ENCODE peak calls at places on chromosomes 4 and X, in six cellular contexts. M, T, E, S, Q and J are unnamed samples.

GRCh38 chrX:101252634-101253033 is 33.0 kb downstream of the DRP2 start:
- DNase-seq in M (no peak), T (no peak), E (no peak), S (no peak), Q (no peak), J (no peak)

GRCh38 chrX:107146670-107147069 is 28.0 kb upstream of the RBM41 start:
- DNase-seq in M (no peak), T (no peak), E (no peak), S (no peak), Q (no peak), J (no peak)

GRCh38 chr4:110062166-110062565 is 136.2 kb downstream of the ELOVL6 start:
- DNase-seq in M (no peak), T (no peak), E (no peak), S (no peak), Q (no peak), J (no peak)

GRCh38 chrX:119996069-119996468 is 52.5 kb upstream of the NKAP start:
- DNase-seq in M (no peak), T (no peak), E (no peak), S (no peak), Q (no peak), J (no peak)

GRCh38 chr4:26737385-26737784 is 123.3 kb upstream of the STIM2 start:
- DNase-seq in M (no peak), T (no peak), E (no peak), S (no peak), Q (no peak), J (no peak)

GRCh38 chr4:59612235-59612634 is 1587.9 kb upstream of the ADGRL3 start:
- DNase-seq in M (no peak), T (no peak), E (no peak), S (no peak), Q (no peak), J (no peak)

GRCh38 chr4:7389719-7390118 is 45.0 kb downstream of the PSAPL1 start:
- DNase-seq in M (peak; percentile 47), T (no peak), E (peak; percentile 56), S (peak; percentile 16), Q (no peak), J (peak; percentile 53)

GRCh38 chrX:120517936-120518335 is 42.8 kb downstream of the CUL4B start:
- DNase-seq in M (no peak), T (no peak), E (no peak), S (no peak), Q (no peak), J (no peak)

GRCh38 chrX:15854080-15854655 is 445 bp downstream of the AP1S2 start:
- DNase-seq in M (peak; percentile 78), T (peak; percentile 55), E (peak; percentile 76), S (peak; percentile 38), Q (peak; percentile 90), J (peak; percentile 65)

GRCh38 chr4:156672924-156673323 is 298.7 kb downstream of the PDGFC start:
- DNase-seq in M (no peak), T (no peak), E (no peak), S (no peak), Q (no peak), J (no peak)

GRCh38 chr4:181235361-181235760 is 1007.8 kb upstream of the TENM3 start:
- DNase-seq in M (no peak), T (no peak), E (no peak), S (no peak), Q (no peak), J (no peak)

GRCh38 chr4:155906554-155907247 is 3.2 kb downstream of the TDO2 start:
- DNase-seq in M (no peak), T (no peak), E (no peak), S (no peak), Q (no peak), J (no peak)

GRCh38 chrX:49188468-49189076 is 2.4 kb upstream of the PRICKLE3 start:
- DNase-seq in M (no peak), T (no peak), E (no peak), S (no peak), Q (no peak), J (no peak)

DNA sequence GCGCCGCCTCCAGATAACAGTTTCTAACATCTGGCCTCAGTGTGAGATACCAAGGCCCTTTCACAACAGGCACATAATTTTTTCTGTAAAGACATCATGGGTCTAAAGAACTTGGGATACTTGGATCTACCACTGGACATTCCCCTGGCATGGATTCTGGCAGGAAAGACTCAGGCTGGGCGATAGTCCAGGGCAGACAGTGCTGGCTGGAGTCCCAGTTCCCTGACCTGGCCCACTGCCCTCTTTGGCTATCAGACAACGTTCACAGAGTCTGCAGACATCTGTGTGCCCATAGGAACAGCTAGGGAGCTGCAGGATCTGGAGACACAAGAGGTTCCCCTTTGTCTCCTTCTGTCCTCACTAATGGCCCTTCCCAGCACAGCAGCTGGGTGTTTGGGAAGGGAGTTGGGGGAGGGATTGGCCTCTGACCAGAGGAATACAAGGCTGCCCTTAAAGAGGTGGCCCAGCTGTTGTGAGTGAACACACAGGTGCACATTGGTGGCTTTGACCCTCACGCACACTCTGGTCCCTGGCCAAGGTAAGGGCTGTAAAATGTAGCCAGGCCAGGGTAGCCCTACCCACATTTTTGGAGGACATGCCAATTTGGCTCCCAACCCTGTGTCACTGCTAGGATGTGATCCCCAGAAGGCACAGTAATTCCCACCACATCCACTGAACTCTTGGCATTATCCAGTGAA is 72.4 kb downstream of the SOX3 start:
- DNase-seq in M (no peak), T (no peak), E (peak; percentile 70), S (peak; percentile 38), Q (no peak), J (no peak)
- TF ChIP-seq EP300 in M (no peak), T (no peak), E (no peak), S (no peak), Q (no peak), J (no peak)

DNA sequence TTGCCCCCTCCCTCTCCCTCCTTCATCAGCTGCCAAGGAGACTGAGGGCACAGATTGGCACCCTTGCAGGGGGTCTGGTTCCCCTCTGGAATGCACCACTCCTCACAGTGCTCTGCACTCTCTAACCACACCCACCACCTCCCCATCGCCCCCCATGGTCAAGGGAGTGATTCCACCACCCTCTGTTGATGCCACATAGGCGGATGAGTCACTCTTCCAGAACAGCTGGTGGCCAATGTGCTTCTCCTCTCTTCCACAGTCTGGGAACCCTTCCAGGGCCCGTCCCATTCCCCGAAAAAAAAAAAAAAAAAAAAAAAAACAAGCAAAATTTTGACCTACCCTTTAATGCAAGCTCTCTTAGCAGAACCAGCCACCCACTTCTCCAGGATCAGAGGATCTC is 341.3 kb upstream of the KLF3 start:
- DNase-seq in M (no peak), T (peak; percentile 41), E (no peak), S (no peak), Q (no peak), J (peak; percentile 52)
- TF ChIP-seq EP300 in M (no peak), T (no peak), E (no peak), S (no peak), Q (no peak), J (no peak)

GRCh38 chr4:139018971-139019758 is 3.6 kb downstream of the NOCT start:
- DNase-seq in M (no peak), T (no peak), E (no peak), S (no peak), Q (no peak), J (no peak)
- TF ChIP-seq EP300 in M (no peak), T (no peak), E (no peak), S (no peak), Q (no peak), J (no peak)

GRCh38 chr4:169066934-169067333 is 56.9 kb upstream of the CBR4 start:
- DNase-seq in M (no peak), T (no peak), E (no peak), S (no peak), Q (no peak), J (no peak)

GRCh38 chr4:169071781-169072180 is 61.7 kb upstream of the CBR4 start:
- DNase-seq in M (no peak), T (no peak), E (no peak), S (no peak), Q (no peak), J (no peak)

GRCh38 chr4:169068423-169068822 is 58.4 kb upstream of the CBR4 start:
- DNase-seq in M (no peak), T (no peak), E (no peak), S (no peak), Q (no peak), J (no peak)

GRCh38 chr4:169070895-169071218 is 60.8 kb upstream of the CBR4 start:
- DNase-seq in M (no peak), T (no peak), E (no peak), S (peak; percentile 72), Q (no peak), J (no peak)

GRCh38 chr4:169070071-169070894 is 60.2 kb upstream of the CBR4 start:
- DNase-seq in M (no peak), T (no peak), E (no peak), S (peak; percentile 72), Q (no peak), J (peak; percentile 41)
- TF ChIP-seq EP300 in M (no peak), T (no peak), E (no peak), S (no peak), Q (no peak), J (no peak)

GRCh38 chr4:138927065-138927464 is 88.5 kb upstream of the NOCT start:
- DNase-seq in M (no peak), T (no peak), E (no peak), S (no peak), Q (no peak), J (no peak)

DNA sequence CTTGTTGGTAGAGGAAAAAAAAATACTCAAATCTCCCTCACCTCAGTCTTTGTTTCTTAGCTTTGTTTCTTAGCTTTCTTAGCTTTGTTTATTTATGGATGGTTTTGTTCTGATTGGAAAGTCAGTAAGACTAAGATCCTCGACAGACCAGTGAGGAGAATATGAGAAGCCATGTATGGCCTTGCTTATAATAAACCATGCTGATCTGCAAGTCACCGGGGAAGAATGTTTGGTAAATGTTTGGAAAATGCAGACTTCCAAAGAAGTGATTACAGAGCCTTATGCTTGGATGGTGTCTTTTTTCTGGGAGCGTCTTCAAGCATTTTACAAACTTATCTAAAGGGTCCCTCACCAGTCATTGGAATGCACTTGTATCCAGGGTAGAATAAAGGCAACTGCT is 90.1 kb upstream of the NOCT start:
- DNase-seq in M (no peak), T (no peak), E (no peak), S (no peak), Q (no peak), J (no peak)
- TF ChIP-seq EP300 in M (no peak), T (no peak), E (no peak), S (no peak), Q (no peak), J (no peak)

DNA sequence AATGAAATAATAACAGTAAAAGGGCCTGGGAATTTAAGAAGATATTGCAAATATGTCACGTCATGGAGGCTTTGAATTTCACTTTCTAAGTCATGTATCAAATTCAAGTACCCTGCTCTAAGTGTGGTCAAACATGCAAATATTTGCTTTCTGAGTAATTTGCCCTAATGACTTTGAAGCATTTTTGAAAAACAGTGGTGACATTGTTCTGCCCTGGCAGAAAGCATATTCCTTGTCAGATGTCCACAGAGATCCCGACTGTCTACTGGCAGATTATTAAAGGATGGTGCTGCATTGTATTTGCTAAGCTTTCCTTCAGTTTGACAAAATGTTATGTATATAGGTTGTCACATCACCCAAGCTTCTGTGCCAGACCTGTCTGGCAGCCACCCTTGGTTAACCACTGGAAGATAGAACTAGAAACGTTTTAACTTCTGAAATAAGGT is 92.5 kb downstream of the ANK2 start:
- DNase-seq in M (no peak), T (no peak), E (no peak), S (no peak), Q (no peak), J (no peak)
- TF ChIP-seq EP300 in M (no peak), T (no peak), E (no peak), S (no peak), Q (no peak), J (no peak)

GRCh38 chr4:147723316-147723715 is 8.6 kb upstream of the ARHGAP10 start:
- DNase-seq in M (no peak), T (no peak), E (peak; percentile 84), S (peak; percentile 34), Q (no peak), J (peak; percentile 40)

GRCh38 chr4:147714575-147715401 is 17.1 kb upstream of the ARHGAP10 start:
- DNase-seq in M (peak; percentile 81), T (no peak), E (peak; percentile 90), S (no peak), Q (no peak), J (no peak)

GRCh38 chr4:147717878-147718277 is 14.0 kb upstream of the ARHGAP10 start:
- DNase-seq in M (no peak), T (no peak), E (no peak), S (no peak), Q (no peak), J (no peak)
- TF ChIP-seq EP300 in M (no peak), T (no peak), E (no peak), S (no peak), Q (no peak), J (no peak)